ENCODE peak calls at places on chromosomes 16 and 17, in six cellular contexts. N, J, O, V, H and L are unnamed samples.

GRCh38 chr17:1362065-1362848 is 37.8 kb downstream of the YWHAE start:
- DNase-seq in H (no peak), J (no peak), O (no peak), N (no peak), V (no peak), L (no peak)

GRCh38 chr16:23949630-23950290 is 114.0 kb downstream of the PRKCB start:
- DNase-seq in J (no peak), V (no peak), H (no peak), O (no peak), N (no peak), L (no peak)

GRCh38 chr16:5215911-5216310 is 118.3 kb upstream of the EEF2KMT start:
- DNase-seq in O (no peak), J (no peak), H (no peak), V (peak), N (no peak), L (no peak)

GRCh38 chr16:46582313-46582712 is 38.9 kb downstream of the SHCBP1 start:
- DNase-seq in N (no peak), O (no peak), J (no peak), H (no peak), V (no peak), L (no peak)

GRCh38 chr16:85369741-85370528 is 243.2 kb upstream of the GSE1 start:
- DNase-seq in V (peak), N (no peak), H (peak), O (peak), J (no peak), L (peak)

GRCh38 chr16:46673320-46674013 is 15.5 kb downstream of the VPS35 start:
- DNase-seq in V (peak), J (peak), N (no peak), H (peak), O (peak), L (peak)

GRCh38 chr16:8944113-8944765 is 19.5 kb downstream of the USP7 start:
- DNase-seq in N (no peak), O (no peak), H (no peak), V (no peak), J (no peak), L (no peak)

GRCh38 chr17:59763861-59764260 is 56.4 kb downstream of the VMP1 start:
- DNase-seq in V (no peak), J (peak), O (peak), H (peak), N (no peak), L (no peak)

GRCh38 chr17:30239089-30239462 is 3.6 kb upstream of the SLC6A4 start:
- DNase-seq in O (no peak), N (no peak), V (no peak), H (no peak), J (no peak), L (no peak)

GRCh38 chr16:66549284-66550131 is at the start of gene TK2:
- DNase-seq in V (peak), N (no peak), O (peak), H (peak), J (peak), L (peak)

GRCh38 chr16:13351651-13352217 is 450.3 kb downstream of the SHISA9 start:
- DNase-seq in J (no peak), N (no peak), O (no peak), V (no peak), H (no peak), L (peak)

GRCh38 chr16:13350000-13350399 is 448.6 kb downstream of the SHISA9 start:
- DNase-seq in O (no peak), H (no peak), V (no peak), N (no peak), J (no peak), L (no peak)

GRCh38 chr16:13348416-13348815 is 447.0 kb downstream of the SHISA9 start:
- DNase-seq in O (no peak), V (no peak), J (no peak), N (no peak), H (no peak), L (no peak)

DNA sequence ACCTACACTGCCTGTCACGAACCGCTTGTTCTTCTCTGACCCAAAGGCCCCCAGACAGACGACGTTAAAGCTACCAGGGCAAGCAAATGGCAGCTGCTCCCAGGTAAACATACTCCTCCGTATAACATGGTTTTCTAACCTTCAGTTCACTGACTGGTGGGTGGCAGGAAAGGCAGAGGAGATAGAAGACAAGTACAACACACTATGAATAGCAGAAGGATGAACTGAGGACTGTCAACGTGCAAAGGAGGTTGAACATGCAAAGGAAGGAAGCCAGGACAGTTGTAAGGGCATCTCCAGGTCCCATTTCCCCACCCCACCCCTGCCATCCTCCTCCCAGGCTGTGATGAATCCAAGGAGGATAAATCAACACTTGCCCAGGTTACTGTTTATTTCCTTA is 449.8 kb downstream of the SHISA9 start:
- DNase-seq in J (no peak), V (no peak), H (no peak), O (no peak), N (no peak), L (peak)
- H3K18ac ChIP-seq in J (no peak), V (no peak), H (no peak), O (no peak), N (peak), L (no peak)

DNA sequence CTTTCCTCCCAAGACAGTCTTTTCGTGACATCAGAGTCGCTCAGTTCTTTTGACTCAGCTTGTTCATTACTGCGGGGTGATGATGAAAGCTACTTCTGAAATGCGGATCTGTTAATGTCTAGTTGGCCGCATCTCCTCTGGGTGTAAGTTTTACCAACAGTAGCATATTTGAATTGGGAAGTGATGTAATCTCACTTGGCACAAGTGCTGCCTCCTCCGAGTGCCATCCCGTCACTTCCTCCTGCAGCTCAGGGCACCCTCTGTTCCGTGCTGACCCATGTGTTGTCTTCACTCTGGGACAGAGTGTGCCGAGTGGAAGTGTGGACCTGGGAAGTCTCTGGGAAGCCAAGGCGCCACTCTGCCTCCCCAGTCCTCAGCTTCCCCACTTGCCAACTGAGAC is 8.9 kb downstream of the ADAD2 start:
- DNase-seq in V (no peak), O (peak), J (no peak), H (no peak), N (no peak), L (no peak)
- H3K14ac ChIP-seq in V (no peak), O (no peak), J (no peak), H (no peak), N (no peak), L (no peak)

GRCh38 chr16:53504161-53504663 is 1.2 kb upstream of the AKTIP start:
- DNase-seq in H (no peak), V (no peak), J (peak), O (peak), N (no peak), L (no peak)

GRCh38 chr16:53506254-53506653 is 3.2 kb upstream of the AKTIP start:
- DNase-seq in N (no peak), V (no peak), O (no peak), H (no peak), J (no peak), L (no peak)

GRCh38 chr16:53502331-53503269 is at the start of gene AKTIP:
- DNase-seq in V (peak), J (peak), O (peak), N (no peak), H (peak), L (peak)

GRCh38 chr16:53503270-53503911 is 382 bp upstream of the AKTIP start:
- DNase-seq in J (peak), O (peak), N (peak), H (peak), V (peak), L (peak)

DNA sequence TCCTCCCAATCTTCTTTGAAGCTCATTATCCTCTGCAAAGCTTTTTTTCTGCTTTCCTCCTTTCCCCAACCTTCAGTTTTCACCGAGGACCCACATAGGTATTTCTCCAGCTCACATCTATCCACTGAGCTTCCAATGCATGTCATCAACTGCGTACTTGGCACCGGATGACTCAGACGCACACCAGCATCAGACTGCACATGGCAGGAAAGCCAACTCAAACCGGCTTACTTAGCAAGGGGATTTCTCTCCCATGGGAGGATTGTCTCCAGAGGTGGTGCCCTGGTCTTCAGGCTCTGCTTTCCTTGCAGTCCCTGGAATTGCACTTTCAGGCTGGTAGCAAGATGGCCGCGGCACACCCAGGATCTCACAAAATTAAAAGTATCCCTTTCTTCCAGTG is 1.7 kb upstream of the AKTIP start:
- DNase-seq in V (no peak), J (peak), O (peak), H (peak), N (no peak), L (no peak)
- H3K18ac ChIP-seq in V (no peak), J (no peak), O (no peak), H (no peak), N (no peak), L (no peak)

DNA sequence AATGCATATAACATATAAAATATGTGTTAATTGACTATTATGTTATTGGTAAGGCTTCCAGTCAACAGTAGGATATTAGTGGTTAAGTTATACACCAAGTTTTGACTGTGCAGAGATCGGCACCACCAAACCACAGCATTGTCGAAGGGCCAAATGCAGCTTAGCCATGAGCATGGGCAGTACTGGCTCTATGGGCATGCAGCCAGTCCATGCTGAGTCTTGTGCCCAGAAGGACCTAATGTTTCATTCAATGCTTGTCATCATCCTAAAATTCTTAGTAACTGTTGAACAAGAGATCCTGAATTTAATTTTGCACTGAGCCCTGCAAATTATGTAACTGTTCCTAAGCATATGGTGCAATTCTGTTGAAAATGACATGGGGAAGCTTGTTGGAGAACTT is 233.4 kb upstream of the HS3ST3A1 start:
- DNase-seq in V (no peak), H (no peak), N (no peak), J (no peak), O (no peak), L (no peak)
- H3K14ac ChIP-seq in V (no peak), H (no peak), N (no peak), J (no peak), O (no peak), L (no peak)